ENCODE peak calls at places on chromosomes 11 and 22, in five cellular contexts. U is suprapubic skin, Y is left lung, E is lung, D is heart left ventricle. H is an unnamed sample.

GRCh38 chr11:79439893-79440450 is 858 bp downstream of the TENM4 start:
- DNase-seq in U (peak), Y (no peak), E (no peak), D (peak), H (peak)

GRCh38 chr11:117795726-117796455 is 1.1 kb downstream of the DSCAML1 start:
- DNase-seq in U (no peak), Y (no peak), E (no peak), D (no peak), H (no peak)

GRCh38 chr11:27468209-27468608 is 4.4 kb downstream of the LGR4 start:
- DNase-seq in U (no peak), Y (no peak), E (no peak), D (no peak), H (no peak)

GRCh38 chr11:125923012-125923579 is 18.8 kb downstream of the DDX25 start:
- DNase-seq in U (no peak), Y (peak), E (peak), D (peak), H (no peak)

GRCh38 chr11:74443071-74443864 is 24.1 kb downstream of the KCNE3 start:
- DNase-seq in U (no peak), Y (no peak), E (peak), D (no peak), H (no peak)

GRCh38 chr11:102345923-102346322 is 1.1 kb upstream of the BIRC2 start:
- DNase-seq in U (no peak), Y (no peak), E (no peak), D (no peak), H (no peak)

GRCh38 chr22:38412435-38413084 is 42.4 kb downstream of the KCNJ4 start:
- DNase-seq in U (peak), Y (no peak), E (peak), D (peak), H (no peak)

GRCh38 chr11:118895093-118896039 is 11.7 kb downstream of the CXCR5 start:
- DNase-seq in U (no peak), Y (no peak), E (no peak), D (no peak), H (no peak)

GRCh38 chr11:1075341-1075911 is 752 bp downstream of the MUC2 start:
- DNase-seq in U (no peak), Y (peak), E (no peak), D (peak), H (no peak)

GRCh38 chr11:8239056-8239455 is 24.6 kb downstream of the LMO1 start:
- DNase-seq in U (no peak), Y (no peak), E (no peak), D (no peak), H (no peak)

GRCh38 chr11:2294340-2295290 is 7.1 kb downstream of the C11orf21 start:
- DNase-seq in U (peak), Y (no peak), E (no peak), D (no peak), H (peak)

GRCh38 chr11:61091373-61092279 is 10.7 kb upstream of the CD5 start:
- DNase-seq in U (no peak), Y (no peak), E (no peak), D (no peak), H (no peak)

GRCh38 chr22:31346255-31346732 is at the start of gene PATZ1:
- DNase-seq in U (peak), Y (peak), E (peak), D (peak), H (no peak)

GRCh38 chr11:22807391-22807790 is 22.2 kb downstream of the SVIP start:
- DNase-seq in U (no peak), Y (no peak), E (no peak), D (no peak), H (no peak)

GRCh38 chr11:130145975-130146776 is 13.4 kb upstream of the ST14 start:
- DNase-seq in U (no peak), Y (peak), E (peak), D (peak), H (peak)

GRCh38 chr11:86440305-86440716 is 65.6 kb downstream of the CCDC81 start:
- DNase-seq in U (no peak), Y (no peak), E (no peak), D (peak), H (no peak)

GRCh38 chr11:45179686-45180085 is 33.2 kb downstream of the PRDM11 start:
- DNase-seq in U (no peak), Y (no peak), E (no peak), D (no peak), H (no peak)

GRCh38 chr11:64132982-64133705 is 32.8 kb downstream of the MACROD1 start:
- DNase-seq in U (no peak), Y (no peak), E (no peak), D (no peak), H (no peak)

GRCh38 chr22:49960159-49960966 is at the start of gene PIM3:
- DNase-seq in U (peak), Y (peak), E (peak), D (peak), H (peak)

GRCh38 chr11:20912046-20912821 is 242.8 kb downstream of the NELL1 start:
- DNase-seq in U (no peak), Y (no peak), E (no peak), D (no peak), H (no peak)

GRCh38 chr22:23840026-23840425 is 1.2 kb upstream of the DERL3 start:
- DNase-seq in U (no peak), Y (no peak), E (no peak), D (no peak), H (no peak)

GRCh38 chr11:110430267-110431211 is 791 bp downstream of the FDX1 start:
- DNase-seq in U (no peak), Y (peak), E (peak), D (peak), H (peak)

GRCh38 chr11:638616-639323 is 1.7 kb downstream of the DRD4 start:
- DNase-seq in U (no peak), Y (no peak), E (no peak), D (no peak), H (no peak)

GRCh38 chr22:50089231-50090140 is at the start of gene MOV10L1:
- DNase-seq in U (no peak), Y (peak), E (no peak), D (peak), H (no peak)

GRCh38 chr22:48685767-48686166 is 1141.9 kb downstream of the BRD1 start:
- DNase-seq in U (no peak), Y (no peak), E (no peak), D (no peak), H (no peak)
- TF ChIP-seq CTCF in U (no peak), Y (no peak), E (no peak), D (no peak), H (no peak)

DNA sequence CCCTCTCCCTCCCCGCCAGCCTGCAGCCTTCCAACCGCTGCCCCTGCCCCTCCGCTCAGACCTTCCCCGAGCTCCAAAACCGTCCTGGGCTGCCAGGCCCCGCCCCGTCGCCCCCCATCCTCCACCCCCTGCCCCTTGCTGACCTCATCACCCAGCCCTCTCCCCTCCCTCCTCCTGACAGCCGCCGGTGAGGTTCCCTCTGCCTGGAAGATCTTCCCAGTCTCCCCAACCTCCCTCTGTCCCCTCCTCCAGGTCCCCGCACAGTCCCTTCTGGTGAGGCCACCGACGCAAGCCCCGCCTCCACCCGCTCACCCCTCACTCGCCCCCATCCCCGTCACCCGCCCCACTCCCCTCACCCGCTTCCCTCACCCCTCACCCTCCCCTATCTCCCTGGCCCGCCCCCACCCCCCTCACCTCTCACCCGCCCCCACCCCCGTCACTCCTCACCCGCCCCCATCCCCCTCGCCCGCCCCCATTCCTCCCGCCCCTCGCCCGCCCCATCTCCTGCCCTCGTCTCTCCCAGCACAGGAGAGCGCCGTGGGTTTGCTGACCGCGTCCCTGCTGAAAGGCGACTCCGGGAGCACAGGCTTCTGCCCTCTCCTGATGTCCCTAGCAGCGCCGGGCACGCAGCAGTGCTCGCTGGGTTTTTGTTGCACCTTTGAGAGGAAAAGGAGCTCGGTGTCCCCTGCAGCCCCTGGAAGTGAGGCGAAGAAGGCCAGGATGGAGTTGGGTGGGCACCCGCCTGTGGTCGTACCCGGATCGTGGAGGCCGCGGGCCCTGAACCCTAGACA is 16.4 kb upstream of the UPK3A start:
- DNase-seq in U (peak), Y (peak), E (no peak), D (no peak), H (no peak)
- TF ChIP-seq CTCF in U (no peak), Y (no peak), E (no peak), D (no peak), H (no peak)

GRCh38 chr11:13668102-13668956 is at the start of gene FAR1:
- DNase-seq in U (peak), Y (peak), E (peak), D (peak), H (peak)
- TF ChIP-seq CTCF in U (peak), Y (peak), E (peak), D (peak), H (peak)

GRCh38 chr11:67389477-67389876 is 2.3 kb upstream of the RAD9A start:
- DNase-seq in U (no peak), Y (no peak), E (no peak), D (no peak), H (no peak)
- TF ChIP-seq CTCF in U (peak), Y (peak), E (peak), D (peak), H (peak)

DNA sequence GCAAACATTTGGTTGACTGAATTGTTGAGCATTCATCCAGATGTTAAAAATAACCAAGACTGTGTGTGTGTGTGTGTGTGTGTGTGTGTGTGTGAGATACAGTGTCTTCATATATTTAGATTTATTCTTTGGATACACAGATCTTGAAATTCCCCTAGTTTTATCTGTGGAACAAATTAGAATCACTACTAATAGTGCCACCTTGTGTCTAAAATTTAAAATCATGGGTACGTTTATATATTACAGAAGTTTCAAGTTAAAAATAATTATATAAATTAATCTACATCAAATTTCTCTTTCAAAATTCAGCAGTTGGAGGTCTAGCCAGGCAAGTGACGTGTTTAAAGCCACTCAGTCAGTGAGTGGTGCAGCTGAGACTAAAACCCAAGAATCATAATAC is 1566.2 kb upstream of the TENM4 start:
- DNase-seq in U (no peak), Y (no peak), E (no peak), D (no peak), H (no peak)
- TF ChIP-seq CTCF in U (no peak), Y (no peak), E (no peak), D (no peak), H (no peak)

DNA sequence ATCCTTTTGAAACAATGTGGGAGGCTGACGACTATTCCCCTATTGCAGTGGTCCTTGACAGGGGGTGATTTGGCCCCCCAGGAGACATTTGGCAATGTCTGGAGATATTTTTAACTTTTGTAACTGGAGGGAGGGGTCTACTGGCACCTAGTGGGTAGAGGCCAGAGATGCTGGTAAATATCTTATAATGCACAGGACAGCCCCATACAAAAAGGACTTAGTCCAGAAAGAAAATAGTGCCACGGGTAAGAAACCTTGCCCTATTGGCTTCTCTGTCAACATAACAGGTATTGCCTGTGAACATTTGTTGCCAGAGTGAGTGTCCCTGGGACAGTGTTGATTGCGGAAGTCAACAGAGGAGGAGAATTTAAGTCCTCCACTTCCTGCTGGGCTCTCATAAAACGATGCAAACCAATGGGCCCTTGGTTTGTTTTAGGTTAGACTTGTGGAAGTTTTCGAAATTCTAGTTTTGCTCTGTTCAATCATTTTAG is 101.6 kb downstream of the MAML2 start:
- DNase-seq in U (no peak), Y (no peak), E (no peak), D (no peak), H (no peak)
- TF ChIP-seq CTCF in U (no peak), Y (no peak), E (no peak), D (no peak), H (no peak)

H was measured in coronary artery.